ENCODE peak calls at places on chromosomes 3 and 15, in four cellular contexts. B, A, M and H are unnamed samples.
A peak's percentile ranks its signal among the peaks of the same experiment; 100 is the strongest.

GRCh38 chr15:44490628-44491027 is 46.3 kb upstream of the EIF3J start:
- DNase-seq in B (no peak), A (no peak), M (no peak), H (peak; percentile 41)

GRCh38 chr3:195907730-195908438 is 467 bp downstream of the TNK2 start:
- DNase-seq in B (no peak), A (peak; percentile 81), M (no peak), H (no peak)

GRCh38 chr3:25453521-25454410 is 25.7 kb downstream of the RARB start:
- DNase-seq in B (peak; percentile 49), A (no peak), M (no peak), H (no peak)

GRCh38 chr3:69541059-69541471 is 155.2 kb upstream of the FRMD4B start:
- DNase-seq in B (no peak), A (no peak), M (no peak), H (peak; percentile 95)

GRCh38 chr3:195197764-195198423 is 73.1 kb downstream of the XXYLT1 start:
- DNase-seq in B (peak; percentile 67), A (no peak), M (peak; percentile 10), H (peak; percentile 96)

GRCh38 chr15:68781766-68782588 is 38.7 kb downstream of the ANP32A start:
- DNase-seq in B (peak; percentile 91), A (peak; percentile 23), M (no peak), H (no peak)

GRCh38 chr3:101950985-101951733 is 101.8 kb downstream of the NFKBIZ start:
- DNase-seq in B (peak; percentile 26), A (no peak), M (no peak), H (peak; percentile 85)

GRCh38 chr3:178802993-178803693 is 266.9 kb downstream of the KCNMB2 start:
- DNase-seq in B (no peak), A (no peak), M (no peak), H (peak; percentile 7)

GRCh38 chr3:12471228-12471627 is 13.1 kb upstream of the TSEN2 start:
- DNase-seq in B (no peak), A (no peak), M (no peak), H (peak; percentile 80)

GRCh38 chr3:64431717-64432116 is 206.5 kb upstream of the PRICKLE2 start:
- DNase-seq in B (no peak), A (no peak), M (no peak), H (no peak)

GRCh38 chr3:156323466-156323865 is 203.1 kb downstream of the KCNAB1 start:
- DNase-seq in B (no peak), A (no peak), M (no peak), H (peak; percentile 86)

GRCh38 chr3:16855497-16855896 is 29.3 kb upstream of the PLCL2 start:
- DNase-seq in B (no peak), A (no peak), M (no peak), H (no peak)

DNA sequence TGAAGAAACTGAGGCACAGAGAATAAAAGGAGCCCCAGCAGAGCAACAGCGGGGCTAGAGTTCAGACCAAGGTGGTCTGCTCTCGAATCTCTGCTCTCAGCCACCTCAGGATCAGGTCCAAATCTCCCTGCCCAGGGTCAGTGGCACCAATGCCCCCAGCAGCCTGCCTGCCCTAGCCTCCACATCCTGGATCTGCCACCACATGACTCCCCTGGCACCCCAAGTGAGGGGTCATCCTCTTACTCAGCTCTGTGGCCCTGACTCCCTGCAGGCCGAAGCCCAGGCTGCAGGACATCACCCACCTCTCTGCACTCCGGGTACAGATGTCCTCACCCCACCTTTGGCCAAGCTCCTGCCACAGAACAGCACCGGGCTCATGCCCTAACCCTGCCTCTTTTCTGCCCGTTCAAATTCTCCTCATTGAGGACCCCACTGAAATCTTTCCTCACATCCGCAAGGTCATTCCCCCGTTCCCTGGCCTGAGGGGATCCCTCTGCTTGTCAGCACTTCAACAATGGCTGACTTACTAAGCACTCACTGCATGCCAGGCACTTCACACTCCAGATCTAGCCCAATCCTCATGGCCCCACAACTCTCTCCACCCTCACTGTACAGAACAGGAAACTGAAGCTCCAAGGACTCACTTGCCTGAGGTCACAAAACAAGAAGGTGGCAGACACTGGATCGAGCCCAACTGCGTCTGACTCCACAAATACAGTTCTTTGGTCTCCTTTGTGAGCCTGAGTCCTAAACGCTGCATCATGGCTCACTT is 4.3 kb downstream of the PPIB start:
- DNase-seq in B (no peak), A (no peak), M (no peak), H (no peak)
- H3K4me3 ChIP-seq in B (no peak overlapping the region), A (no peak overlapping the region), M (no peak overlapping the region), H (no peak overlapping the region)

DNA sequence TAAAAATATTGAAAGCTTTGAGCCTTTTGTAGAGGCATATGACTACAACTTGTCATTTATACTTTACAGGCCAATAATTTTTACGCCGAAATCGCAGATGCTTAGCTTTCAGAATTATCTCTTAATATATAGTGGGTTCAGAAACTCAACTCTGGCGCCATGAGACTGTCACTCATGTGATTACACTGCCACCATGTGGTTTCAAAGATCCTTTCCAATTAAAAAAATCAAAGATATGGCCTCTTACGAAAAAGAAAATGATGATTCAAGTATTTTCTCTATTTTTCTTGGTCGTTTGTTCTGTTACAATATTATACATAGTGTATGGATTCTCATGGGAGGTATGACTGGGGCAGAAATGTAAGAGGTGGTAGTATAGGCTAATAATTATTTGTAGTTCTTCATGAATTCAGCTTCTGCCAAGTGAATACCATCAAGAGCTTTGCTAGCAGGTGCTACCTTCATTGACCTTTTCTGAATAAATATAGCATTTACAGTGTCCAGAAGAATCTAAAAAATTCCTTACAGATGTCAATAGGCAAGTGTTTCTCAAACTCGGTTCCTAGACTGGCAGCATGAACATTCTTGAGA is 751.7 kb upstream of the GOLIM4 start:
- DNase-seq in B (peak; percentile 68), A (no peak), M (no peak), H (peak; percentile 43)
- TF ChIP-seq CTCF in B (peak; percentile 43), A (peak; percentile 35), M (peak; percentile 28), H (peak; percentile 48)

GRCh38 chr15:79887517-79887916 is 9.3 kb downstream of the MTHFS start:
- DNase-seq in B (no peak), A (no peak), M (no peak), H (no peak)
- H3K36me3 ChIP-seq in B (no peaks in the 10 kb centered on the region), A (no peaks in the 10 kb centered on the region), M (no peaks in the 10 kb centered on the region), H (peaks cover 2% of the 10 kb centered on the region)

GRCh38 chr3:39127296-39127906 is 19.9 kb downstream of the TTC21A start:
- DNase-seq in B (no peak), A (no peak), M (no peak), H (no peak)

GRCh38 chr3:39128951-39129350 is 21.5 kb downstream of the TTC21A start:
- DNase-seq in B (no peak), A (no peak), M (no peak), H (no peak)

GRCh38 chr3:39125837-39126500 is 18.5 kb downstream of the TTC21A start:
- DNase-seq in B (peak; percentile 24), A (no peak), M (no peak), H (peak; percentile 72)

GRCh38 chr3:39126532-39127071 is 19.1 kb downstream of the TTC21A start:
- DNase-seq in B (peak; percentile 73), A (no peak), M (peak; percentile 51), H (peak; percentile 40)

GRCh38 chr3:39127907-39128303 is 20.4 kb downstream of the TTC21A start:
- DNase-seq in B (no peak), A (no peak), M (no peak), H (no peak)
- H3K4me3 ChIP-seq in B (no peak overlapping the region), A (no peak overlapping the region), M (no peak overlapping the region), H (no peak overlapping the region)